ENCODE peak calls at places on chromosomes 6 and 20, in nine cellular contexts. One of them, this sample, is unnamed.

GRCh38 chr20:52429029-52429428 is 237.4 kb upstream of the ZFP64 start:
- DNase-seq in GM23338: no peak
- DNase-seq in psoas muscle: no peak
- DNase-seq in IMR-90: no peak
- DNase-seq in neural progenitor cell: no peak
- DNase-seq in lung: no peak
- DNase-seq in fibroblast of lung: no peak
- DNase-seq in esophagus squamous epithelium: no peak
- DNase-seq in cardiac muscle cell: no peak
- DNase-seq in this sample: no peak

GRCh38 chr20:53124075-53124532 is 151.9 kb downstream of the TSHZ2 start:
- DNase-seq in GM23338: no peak
- DNase-seq in psoas muscle: peak; percentile 61
- DNase-seq in IMR-90: no peak
- DNase-seq in neural progenitor cell: no peak
- DNase-seq in lung: no peak
- DNase-seq in fibroblast of lung: peak; percentile 8
- DNase-seq in esophagus squamous epithelium: no peak
- DNase-seq in cardiac muscle cell: peak; percentile 52
- DNase-seq in this sample: no peak

GRCh38 chr20:13338999-13339411 is 117.9 kb downstream of the ISM1 start:
- DNase-seq in GM23338: no peak
- DNase-seq in psoas muscle: no peak
- DNase-seq in IMR-90: no peak
- DNase-seq in neural progenitor cell: no peak
- DNase-seq in lung: no peak
- DNase-seq in fibroblast of lung: no peak
- DNase-seq in esophagus squamous epithelium: no peak
- DNase-seq in cardiac muscle cell: no peak
- DNase-seq in this sample: no peak

GRCh38 chr6:99241905-99242534 is 107.5 kb downstream of the FAXC start:
- DNase-seq in GM23338: peak; percentile 74
- DNase-seq in psoas muscle: no peak
- DNase-seq in IMR-90: peak; percentile 40
- DNase-seq in neural progenitor cell: peak; percentile 56
- DNase-seq in lung: no peak
- DNase-seq in fibroblast of lung: peak; percentile 30
- DNase-seq in esophagus squamous epithelium: no peak
- DNase-seq in cardiac muscle cell: peak; percentile 26
- DNase-seq in this sample: no peak

GRCh38 chr20:47484303-47484702 is 17.4 kb upstream of the NCOA3 start:
- DNase-seq in GM23338: no peak
- DNase-seq in psoas muscle: no peak
- DNase-seq in IMR-90: no peak
- DNase-seq in neural progenitor cell: no peak
- DNase-seq in lung: no peak
- DNase-seq in fibroblast of lung: no peak
- DNase-seq in esophagus squamous epithelium: no peak
- DNase-seq in cardiac muscle cell: no peak
- DNase-seq in this sample: no peak

GRCh38 chr20:10563935-10564492 is 109.8 kb downstream of the JAG1 start:
- DNase-seq in GM23338: no peak
- DNase-seq in psoas muscle: no peak
- DNase-seq in IMR-90: no peak
- DNase-seq in neural progenitor cell: no peak
- DNase-seq in lung: no peak
- DNase-seq in fibroblast of lung: no peak
- DNase-seq in esophagus squamous epithelium: no peak
- DNase-seq in cardiac muscle cell: no peak
- DNase-seq in this sample: no peak

GRCh38 chr6:130161627-130162404 is 60.9 kb downstream of the SAMD3 start:
- DNase-seq in GM23338: no peak
- DNase-seq in psoas muscle: no peak
- DNase-seq in IMR-90: peak; percentile 65
- DNase-seq in neural progenitor cell: no peak
- DNase-seq in lung: no peak
- DNase-seq in fibroblast of lung: peak; percentile 78
- DNase-seq in esophagus squamous epithelium: no peak
- DNase-seq in cardiac muscle cell: peak; percentile 55
- DNase-seq in this sample: no peak

GRCh38 chr6:35298625-35299140 is 1.1 kb downstream of the DEF6 start:
- DNase-seq in GM23338: no peak
- DNase-seq in psoas muscle: no peak
- DNase-seq in IMR-90: no peak
- DNase-seq in neural progenitor cell: no peak
- DNase-seq in lung: no peak
- DNase-seq in fibroblast of lung: no peak
- DNase-seq in esophagus squamous epithelium: no peak
- DNase-seq in cardiac muscle cell: no peak
- DNase-seq in this sample: no peak

GRCh38 chr20:9287826-9288225 is 218.9 kb downstream of the PLCB4 start:
- DNase-seq in GM23338: no peak
- DNase-seq in psoas muscle: no peak
- DNase-seq in IMR-90: no peak
- DNase-seq in neural progenitor cell: no peak
- DNase-seq in lung: no peak
- DNase-seq in fibroblast of lung: no peak
- DNase-seq in esophagus squamous epithelium: no peak
- DNase-seq in cardiac muscle cell: no peak
- DNase-seq in this sample: no peak

GRCh38 chr20:49775229-49775693 is 37.4 kb upstream of the SLC9A8 start:
- DNase-seq in GM23338: peak; percentile 46
- DNase-seq in psoas muscle: peak; percentile 86
- DNase-seq in IMR-90: peak; percentile 72
- DNase-seq in neural progenitor cell: peak; percentile 19
- DNase-seq in lung: peak; percentile 69
- DNase-seq in fibroblast of lung: peak; percentile 83
- DNase-seq in esophagus squamous epithelium: no peak
- DNase-seq in cardiac muscle cell: peak; percentile 90
- DNase-seq in this sample: peak; percentile 64

GRCh38 chr20:34368547-34368946 is 5.5 kb downstream of the ITCH start:
- DNase-seq in GM23338: peak; percentile 24
- DNase-seq in psoas muscle: no peak
- DNase-seq in IMR-90: no peak
- DNase-seq in neural progenitor cell: no peak
- DNase-seq in lung: no peak
- DNase-seq in fibroblast of lung: no peak
- DNase-seq in esophagus squamous epithelium: no peak
- DNase-seq in cardiac muscle cell: no peak
- DNase-seq in this sample: no peak

GRCh38 chr6:143192766-143193165 is 132.1 kb downstream of the AIG1 start:
- DNase-seq in GM23338: no peak
- DNase-seq in psoas muscle: no peak
- DNase-seq in IMR-90: no peak
- DNase-seq in neural progenitor cell: no peak
- DNase-seq in lung: no peak
- DNase-seq in fibroblast of lung: no peak
- DNase-seq in esophagus squamous epithelium: no peak
- DNase-seq in cardiac muscle cell: no peak
- DNase-seq in this sample: no peak

GRCh38 chr6:90140683-90141082 is 156.0 kb downstream of the BACH2 start:
- DNase-seq in GM23338: no peak
- DNase-seq in psoas muscle: no peak
- DNase-seq in IMR-90: no peak
- DNase-seq in neural progenitor cell: no peak
- DNase-seq in lung: no peak
- DNase-seq in fibroblast of lung: no peak
- DNase-seq in esophagus squamous epithelium: no peak
- DNase-seq in cardiac muscle cell: no peak
- DNase-seq in this sample: no peak

GRCh38 chr6:90136850-90137249 is 159.8 kb downstream of the BACH2 start:
- DNase-seq in GM23338: no peak
- DNase-seq in psoas muscle: no peak
- DNase-seq in IMR-90: no peak
- DNase-seq in neural progenitor cell: no peak
- DNase-seq in lung: no peak
- DNase-seq in fibroblast of lung: no peak
- DNase-seq in esophagus squamous epithelium: no peak
- DNase-seq in cardiac muscle cell: no peak
- DNase-seq in this sample: no peak

GRCh38 chr6:90135672-90136071 is 161.0 kb downstream of the BACH2 start:
- DNase-seq in GM23338: no peak
- DNase-seq in psoas muscle: no peak
- DNase-seq in IMR-90: peak; percentile 90
- DNase-seq in neural progenitor cell: no peak
- DNase-seq in lung: no peak
- DNase-seq in fibroblast of lung: peak; percentile 96
- DNase-seq in esophagus squamous epithelium: no peak
- DNase-seq in cardiac muscle cell: peak; percentile 62
- DNase-seq in this sample: no peak

GRCh38 chr6:90136176-90136575 is 160.5 kb downstream of the BACH2 start:
- DNase-seq in GM23338: no peak
- DNase-seq in psoas muscle: no peak
- DNase-seq in IMR-90: peak; percentile 23
- DNase-seq in neural progenitor cell: no peak
- DNase-seq in lung: no peak
- DNase-seq in fibroblast of lung: peak; percentile 71
- DNase-seq in esophagus squamous epithelium: no peak
- DNase-seq in cardiac muscle cell: peak; percentile 2
- DNase-seq in this sample: no peak

GRCh38 chr6:90139272-90139817 is 157.3 kb downstream of the BACH2 start:
- DNase-seq in GM23338: no peak
- DNase-seq in psoas muscle: no peak
- DNase-seq in IMR-90: no peak
- DNase-seq in neural progenitor cell: no peak
- DNase-seq in lung: no peak
- DNase-seq in fibroblast of lung: no peak
- DNase-seq in esophagus squamous epithelium: no peak
- DNase-seq in cardiac muscle cell: no peak
- DNase-seq in this sample: no peak
- H3K4me3 ChIP-seq in GM23338: no peak overlapping the region
- H3K4me3 ChIP-seq in psoas muscle: no peak overlapping the region
- H3K4me3 ChIP-seq in IMR-90: no peak overlapping the region
- H3K4me3 ChIP-seq in neural progenitor cell: no peak overlapping the region
- H3K4me3 ChIP-seq in lung: no peak overlapping the region
- H3K4me3 ChIP-seq in fibroblast of lung: no peak overlapping the region
- H3K4me3 ChIP-seq in esophagus squamous epithelium: no peak overlapping the region
- H3K4me3 ChIP-seq in cardiac muscle cell: no peak overlapping the region
- H3K4me3 ChIP-seq in this sample: no peak overlapping the region

DNA sequence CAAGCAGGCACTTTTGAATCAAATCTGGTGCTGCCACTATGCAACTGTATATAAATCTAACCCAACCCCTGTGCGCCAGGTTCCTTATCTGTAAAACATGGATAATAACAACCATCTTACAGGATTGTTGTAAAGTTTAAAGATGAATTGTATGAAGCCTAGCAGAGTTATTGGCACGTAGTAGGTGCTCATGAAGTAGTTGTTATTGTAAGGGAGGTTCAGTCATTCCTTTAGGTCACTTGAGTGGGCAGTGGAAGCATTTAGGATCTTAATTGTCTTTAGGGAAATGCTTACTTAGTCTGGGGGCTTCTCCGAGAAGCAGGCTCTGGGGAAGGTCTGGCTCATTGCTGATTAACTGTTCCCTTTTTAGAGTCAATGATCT is 29.8 kb upstream of the PKIG start:
- DNase-seq in GM23338: no peak
- DNase-seq in psoas muscle: no peak
- DNase-seq in IMR-90: no peak
- DNase-seq in neural progenitor cell: no peak
- DNase-seq in lung: no peak
- DNase-seq in fibroblast of lung: no peak
- DNase-seq in esophagus squamous epithelium: no peak
- DNase-seq in cardiac muscle cell: no peak
- DNase-seq in this sample: no peak
- H3K4me1 ChIP-seq in GM23338: no peaks in the 10 kb centered on the region
- H3K4me1 ChIP-seq in psoas muscle: peaks cover 50% of the 10 kb centered on the region
- H3K4me1 ChIP-seq in IMR-90: peaks cover 21% of the 10 kb centered on the region
- H3K4me1 ChIP-seq in neural progenitor cell: no peaks in the 10 kb centered on the region
- H3K4me1 ChIP-seq in lung: peaks cover 7% of the 10 kb centered on the region
- H3K4me1 ChIP-seq in fibroblast of lung: peaks cover 19% of the 10 kb centered on the region
- H3K4me1 ChIP-seq in esophagus squamous epithelium: peaks cover 44% of the 10 kb centered on the region
- H3K4me1 ChIP-seq in cardiac muscle cell: peaks cover 65% of the 10 kb centered on the region
- H3K4me1 ChIP-seq in this sample: peaks cover 50% of the 10 kb centered on the region

GRCh38 chr6:2488578-2488977 is 243.2 kb upstream of the GMDS start:
- DNase-seq in GM23338: no peak
- DNase-seq in psoas muscle: no peak
- DNase-seq in IMR-90: no peak
- DNase-seq in neural progenitor cell: no peak
- DNase-seq in lung: no peak
- DNase-seq in fibroblast of lung: no peak
- DNase-seq in esophagus squamous epithelium: no peak
- DNase-seq in cardiac muscle cell: no peak
- DNase-seq in this sample: no peak
- H3K4me3 ChIP-seq in GM23338: no peak overlapping the region
- H3K4me3 ChIP-seq in psoas muscle: no peak overlapping the region
- H3K4me3 ChIP-seq in IMR-90: no peak overlapping the region
- H3K4me3 ChIP-seq in neural progenitor cell: no peak overlapping the region
- H3K4me3 ChIP-seq in lung: no peak overlapping the region
- H3K4me3 ChIP-seq in fibroblast of lung: no peak overlapping the region
- H3K4me3 ChIP-seq in esophagus squamous epithelium: no peak overlapping the region
- H3K4me3 ChIP-seq in cardiac muscle cell: no peak overlapping the region
- H3K4me3 ChIP-seq in this sample: no peak overlapping the region

DNA sequence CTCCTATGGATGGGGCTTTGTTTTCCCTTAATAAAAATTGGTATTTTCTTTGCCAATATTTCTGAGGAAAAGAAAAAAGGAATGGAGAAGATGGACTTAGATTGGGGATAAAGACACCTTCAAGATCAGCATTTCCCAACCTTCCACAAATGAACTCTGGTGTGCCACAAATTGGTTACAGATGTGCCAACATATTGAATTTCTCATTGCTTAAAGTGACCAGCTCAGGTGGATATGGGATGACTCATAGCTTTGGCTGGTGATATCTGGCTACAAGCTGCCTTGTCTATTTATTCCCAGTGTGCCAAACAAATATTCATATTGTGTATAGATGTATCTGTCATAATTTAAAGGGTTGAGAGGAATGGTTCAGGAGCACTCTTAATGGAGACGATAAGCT is 32.5 kb downstream of the THEMIS start:
- DNase-seq in GM23338: no peak
- DNase-seq in psoas muscle: no peak
- DNase-seq in IMR-90: no peak
- DNase-seq in neural progenitor cell: no peak
- DNase-seq in lung: no peak
- DNase-seq in fibroblast of lung: no peak
- DNase-seq in esophagus squamous epithelium: no peak
- DNase-seq in cardiac muscle cell: no peak
- DNase-seq in this sample: no peak
- H3K4me1 ChIP-seq in GM23338: no peaks in the 10 kb centered on the region
- H3K4me1 ChIP-seq in psoas muscle: no peaks in the 10 kb centered on the region
- H3K4me1 ChIP-seq in IMR-90: no peaks in the 10 kb centered on the region
- H3K4me1 ChIP-seq in neural progenitor cell: no peaks in the 10 kb centered on the region
- H3K4me1 ChIP-seq in lung: no peaks in the 10 kb centered on the region
- H3K4me1 ChIP-seq in fibroblast of lung: no peaks in the 10 kb centered on the region
- H3K4me1 ChIP-seq in esophagus squamous epithelium: no peaks in the 10 kb centered on the region
- H3K4me1 ChIP-seq in cardiac muscle cell: no peaks in the 10 kb centered on the region
- H3K4me1 ChIP-seq in this sample: no peaks in the 10 kb centered on the region

DNA sequence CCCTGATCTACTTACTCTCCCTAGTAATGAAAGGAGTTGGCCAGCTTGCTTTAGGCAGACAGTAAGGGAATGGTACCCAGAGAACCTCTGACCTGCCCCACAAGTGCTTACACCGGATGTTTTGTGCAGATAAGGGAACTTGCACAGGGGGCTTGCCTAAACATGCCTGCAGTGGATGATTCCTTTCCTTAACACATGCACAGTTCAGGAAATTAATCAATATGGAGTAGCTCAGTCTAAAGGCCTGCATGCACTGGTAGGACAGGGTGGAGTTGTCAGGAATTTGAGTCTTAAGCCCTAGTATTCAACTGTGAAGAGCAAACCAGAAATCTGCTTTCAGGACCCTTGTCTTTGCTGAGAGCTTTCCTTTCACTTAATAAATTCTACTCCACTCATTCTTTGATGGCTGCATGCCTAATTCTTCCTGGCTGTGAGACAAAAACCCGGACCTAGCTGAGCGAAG is 3.9 kb upstream of the TRIM38 start:
- DNase-seq in GM23338: peak; percentile 15
- DNase-seq in psoas muscle: no peak
- DNase-seq in IMR-90: peak; percentile 4
- DNase-seq in neural progenitor cell: no peak
- DNase-seq in lung: peak; percentile 9
- DNase-seq in fibroblast of lung: no peak
- DNase-seq in esophagus squamous epithelium: no peak
- DNase-seq in cardiac muscle cell: no peak
- DNase-seq in this sample: no peak
- H3K4me3 ChIP-seq in GM23338: no peak overlapping the region
- H3K4me3 ChIP-seq in psoas muscle: no peak overlapping the region
- H3K4me3 ChIP-seq in IMR-90: no peak overlapping the region
- H3K4me3 ChIP-seq in neural progenitor cell: no peak overlapping the region
- H3K4me3 ChIP-seq in lung: no peak overlapping the region
- H3K4me3 ChIP-seq in fibroblast of lung: no peak overlapping the region
- H3K4me3 ChIP-seq in esophagus squamous epithelium: no peak overlapping the region
- H3K4me3 ChIP-seq in cardiac muscle cell: no peak overlapping the region
- H3K4me3 ChIP-seq in this sample: no peak overlapping the region

This sample was measured in SJSA1.